ENCODE peak calls at places on chromosomes 4 and X, in four cellular contexts. One of them, this sample, is unnamed.

GRCh38 chr4:7894677-7895181 is 44.9 kb downstream of the AFAP1 start:
- DNase-seq in progenitor cell of endocrine pancreas: no peak
- DNase-seq in coronary artery: no peak
- DNase-seq in HFF-Myc: no peak
- DNase-seq in this sample: no peak

GRCh38 chrX:86148024-86148511 is at the start of gene DACH2:
- DNase-seq in progenitor cell of endocrine pancreas: peak; percentile 85
- DNase-seq in coronary artery: peak; percentile 78
- DNase-seq in HFF-Myc: no peak
- DNase-seq in this sample: peak; percentile 20

GRCh38 chrX:10350991-10351390 is 194.2 kb downstream of the CLCN4 start:
- DNase-seq in progenitor cell of endocrine pancreas: no peak
- DNase-seq in coronary artery: no peak
- DNase-seq in HFF-Myc: peak; percentile 59
- DNase-seq in this sample: no peak

GRCh38 chr4:47642985-47643745 is 158.1 kb downstream of the ATP10D start:
- DNase-seq in progenitor cell of endocrine pancreas: no peak
- DNase-seq in coronary artery: no peak
- DNase-seq in HFF-Myc: no peak
- DNase-seq in this sample: no peak

GRCh38 chrX:45843518-45843917 is 642.8 kb upstream of the DIPK2B start:
- DNase-seq in progenitor cell of endocrine pancreas: no peak
- DNase-seq in coronary artery: no peak
- DNase-seq in HFF-Myc: no peak
- DNase-seq in this sample: no peak

GRCh38 chr4:55768291-55768690 is 51.3 kb upstream of the EXOC1L start:
- DNase-seq in progenitor cell of endocrine pancreas: no peak
- DNase-seq in coronary artery: no peak
- DNase-seq in HFF-Myc: peak; percentile 31
- DNase-seq in this sample: no peak

GRCh38 chr4:103046416-103047290 is 27.1 kb upstream of the SLC9B1 start:
- DNase-seq in progenitor cell of endocrine pancreas: peak; percentile 10
- DNase-seq in coronary artery: no peak
- DNase-seq in HFF-Myc: no peak
- DNase-seq in this sample: no peak

GRCh38 chrX:149541521-149542047 is 772 bp downstream of the EOLA1 start:
- DNase-seq in progenitor cell of endocrine pancreas: no peak
- DNase-seq in coronary artery: no peak
- DNase-seq in HFF-Myc: no peak
- DNase-seq in this sample: no peak

GRCh38 chr4:12943069-12943468 is 541.1 kb downstream of the RAB28 start:
- DNase-seq in progenitor cell of endocrine pancreas: no peak
- DNase-seq in coronary artery: no peak
- DNase-seq in HFF-Myc: no peak
- DNase-seq in this sample: no peak

DNA sequence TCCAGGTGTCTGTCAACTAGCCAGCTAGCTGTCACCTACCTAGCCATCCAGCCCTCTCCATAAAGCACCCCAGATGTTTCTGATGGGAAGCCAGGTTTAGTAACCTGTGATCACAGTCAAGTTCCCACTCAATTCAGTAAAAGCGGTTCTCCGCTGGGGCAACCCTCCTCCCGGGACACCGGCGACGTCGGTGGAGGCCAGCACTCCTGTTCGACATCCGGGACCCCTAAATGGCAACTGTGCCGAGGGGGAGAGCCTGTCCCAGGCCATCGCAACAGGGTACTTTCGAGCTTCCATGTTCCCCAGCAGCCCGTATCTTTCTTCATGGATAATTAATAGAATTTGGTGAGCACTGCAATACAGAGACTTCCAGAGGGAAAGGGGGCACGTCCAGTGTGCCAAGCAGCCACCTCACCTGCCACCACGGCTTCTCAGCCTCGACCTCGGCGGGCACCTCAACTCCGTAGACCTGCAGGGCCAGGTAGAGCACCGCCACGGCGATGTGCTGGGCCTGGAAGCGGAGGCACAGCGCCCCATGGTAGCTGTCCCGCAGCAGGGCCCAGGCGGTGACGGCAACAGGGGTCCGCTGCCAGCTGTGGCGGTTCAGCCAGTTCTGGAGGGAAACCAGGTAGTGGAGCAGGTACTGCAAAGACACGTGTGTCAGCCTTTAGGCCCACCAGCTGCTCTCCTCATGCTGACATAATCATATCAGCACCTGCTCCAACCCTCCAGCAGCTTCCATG is 6.7 kb downstream of the CCNQ start:
- DNase-seq in progenitor cell of endocrine pancreas: no peak
- DNase-seq in coronary artery: no peak
- DNase-seq in HFF-Myc: no peak
- DNase-seq in this sample: no peak
- TF ChIP-seq CTCF in progenitor cell of endocrine pancreas: no peak
- TF ChIP-seq CTCF in coronary artery: no peak
- TF ChIP-seq CTCF in HFF-Myc: no peak
- TF ChIP-seq CTCF in this sample: no peak

GRCh38 chrX:25191403-25191802 is 175.6 kb upstream of the ARX start:
- DNase-seq in progenitor cell of endocrine pancreas: no peak
- DNase-seq in coronary artery: no peak
- DNase-seq in HFF-Myc: no peak
- DNase-seq in this sample: no peak
- TF ChIP-seq CTCF in progenitor cell of endocrine pancreas: peak; percentile 48
- TF ChIP-seq CTCF in coronary artery: no peak
- TF ChIP-seq CTCF in HFF-Myc: no peak
- TF ChIP-seq CTCF in this sample: no peak

GRCh38 chr4:1870578-1871443 is at the start of gene NSD2:
- DNase-seq in progenitor cell of endocrine pancreas: peak; percentile 87
- DNase-seq in coronary artery: peak; percentile 89
- DNase-seq in HFF-Myc: peak; percentile 29
- DNase-seq in this sample: peak; percentile 90
- TF ChIP-seq CTCF in progenitor cell of endocrine pancreas: no peak
- TF ChIP-seq CTCF in coronary artery: no peak
- TF ChIP-seq CTCF in HFF-Myc: no peak
- TF ChIP-seq CTCF in this sample: no peak

GRCh38 chr4:73432169-73433000 is 3.6 kb upstream of the AFP start:
- DNase-seq in progenitor cell of endocrine pancreas: no peak
- DNase-seq in coronary artery: no peak
- DNase-seq in HFF-Myc: no peak
- DNase-seq in this sample: no peak

GRCh38 chr4:73435984-73436383 is at the start of gene AFP:
- DNase-seq in progenitor cell of endocrine pancreas: no peak
- DNase-seq in coronary artery: no peak
- DNase-seq in HFF-Myc: no peak
- DNase-seq in this sample: no peak

GRCh38 chr4:73433140-73433539 is 2.9 kb upstream of the AFP start:
- DNase-seq in progenitor cell of endocrine pancreas: no peak
- DNase-seq in coronary artery: no peak
- DNase-seq in HFF-Myc: no peak
- DNase-seq in this sample: no peak

GRCh38 chr4:73431813-73432168 is 4.2 kb upstream of the AFP start:
- DNase-seq in progenitor cell of endocrine pancreas: no peak
- DNase-seq in coronary artery: no peak
- DNase-seq in HFF-Myc: no peak
- DNase-seq in this sample: no peak

DNA sequence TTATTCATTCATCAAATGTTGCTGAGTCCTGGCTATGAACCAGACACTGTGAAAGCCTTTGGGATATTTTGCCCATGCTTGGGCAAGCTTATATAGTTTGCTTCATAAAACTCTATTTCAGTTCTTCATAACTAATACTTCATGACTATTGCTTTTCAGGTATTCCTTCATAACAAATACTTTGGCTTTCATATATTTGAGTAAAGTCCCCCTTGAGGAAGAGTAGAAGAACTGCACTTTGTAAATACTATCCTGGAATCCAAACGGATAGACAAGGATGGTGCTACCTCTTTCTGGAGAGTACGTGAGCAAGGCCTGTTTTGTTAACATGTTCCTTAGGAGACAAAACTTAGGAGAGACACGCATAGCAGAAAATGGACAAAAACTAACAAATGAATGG is 1.7 kb upstream of the AFP start:
- DNase-seq in progenitor cell of endocrine pancreas: no peak
- DNase-seq in coronary artery: no peak
- DNase-seq in HFF-Myc: no peak
- DNase-seq in this sample: no peak
- TF ChIP-seq CTCF in progenitor cell of endocrine pancreas: peak; percentile 44
- TF ChIP-seq CTCF in coronary artery: peak; percentile 25
- TF ChIP-seq CTCF in HFF-Myc: peak; percentile 44
- TF ChIP-seq CTCF in this sample: no peak

GRCh38 chr4:121693450-121693849 is 3.3 kb downstream of the ANXA5 start:
- DNase-seq in progenitor cell of endocrine pancreas: no peak
- DNase-seq in coronary artery: no peak
- DNase-seq in HFF-Myc: no peak
- DNase-seq in this sample: no peak

GRCh38 chr4:121697626-121698025 is 846 bp upstream of the ANXA5 start:
- DNase-seq in progenitor cell of endocrine pancreas: no peak
- DNase-seq in coronary artery: no peak
- DNase-seq in HFF-Myc: no peak
- DNase-seq in this sample: no peak

GRCh38 chr4:121696140-121696640 is 590 bp downstream of the ANXA5 start:
- DNase-seq in progenitor cell of endocrine pancreas: peak; percentile 10
- DNase-seq in coronary artery: peak; percentile 92
- DNase-seq in HFF-Myc: no peak
- DNase-seq in this sample: peak; percentile 42

GRCh38 chr4:121698119-121698732 is 1.4 kb upstream of the ANXA5 start:
- DNase-seq in progenitor cell of endocrine pancreas: no peak
- DNase-seq in coronary artery: no peak
- DNase-seq in HFF-Myc: no peak
- DNase-seq in this sample: no peak

DNA sequence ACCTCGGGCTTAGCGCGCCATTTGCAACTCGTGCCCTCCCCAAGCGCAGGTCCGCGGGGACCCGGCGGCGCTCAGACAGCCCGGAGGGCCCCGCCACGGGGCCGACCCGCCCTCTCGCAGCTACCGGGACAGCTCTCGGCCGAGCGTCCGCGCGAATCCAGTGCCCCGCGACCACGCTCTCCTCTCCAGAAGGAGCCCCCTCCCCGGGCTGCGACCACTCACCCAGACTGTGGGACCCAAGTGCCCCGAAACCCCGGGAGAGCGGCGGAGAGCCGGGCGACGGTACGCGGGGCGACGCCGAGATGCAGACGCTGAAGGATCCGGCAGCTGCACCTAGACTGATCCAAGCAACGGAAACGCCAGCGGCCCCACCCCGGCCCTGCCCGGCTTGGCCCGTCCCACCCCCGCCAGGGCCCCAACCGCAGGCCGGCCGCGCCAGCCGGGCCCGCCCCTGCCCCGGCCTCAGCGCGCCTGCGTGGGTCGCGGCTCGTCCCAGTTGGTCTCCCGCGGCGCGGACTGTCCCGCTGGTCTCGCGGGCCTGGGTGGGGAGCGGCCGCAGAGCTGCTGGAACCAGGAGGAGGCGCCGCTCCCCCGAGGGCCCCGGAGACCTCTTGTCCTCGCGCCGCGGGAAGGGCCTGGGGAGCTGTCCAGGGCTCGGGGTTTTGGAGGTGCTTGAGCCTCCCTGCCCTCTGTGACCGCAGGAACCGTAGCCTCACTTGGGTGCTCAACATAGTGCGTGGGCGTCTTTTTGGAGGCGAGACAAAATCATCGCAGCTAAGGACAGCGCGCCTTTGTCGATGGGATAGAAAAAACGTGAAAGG is at the start of gene ANXA5:
- DNase-seq in progenitor cell of endocrine pancreas: peak; percentile 76
- DNase-seq in coronary artery: peak; percentile 93
- DNase-seq in HFF-Myc: no peak
- DNase-seq in this sample: peak; percentile 76
- TF ChIP-seq CTCF in progenitor cell of endocrine pancreas: peak; percentile 29
- TF ChIP-seq CTCF in coronary artery: peak; percentile 18
- TF ChIP-seq CTCF in HFF-Myc: peak; percentile 29
- TF ChIP-seq CTCF in this sample: no peak

GRCh38 chrX:109390556-109390955 is 91.3 kb downstream of the GUCY2F start:
- DNase-seq in progenitor cell of endocrine pancreas: no peak
- DNase-seq in coronary artery: no peak
- DNase-seq in HFF-Myc: no peak
- DNase-seq in this sample: no peak

GRCh38 chrX:109382332-109382731 is 99.6 kb downstream of the GUCY2F start:
- DNase-seq in progenitor cell of endocrine pancreas: no peak
- DNase-seq in coronary artery: no peak
- DNase-seq in HFF-Myc: no peak
- DNase-seq in this sample: no peak

GRCh38 chrX:109389917-109390316 is 92.0 kb downstream of the GUCY2F start:
- DNase-seq in progenitor cell of endocrine pancreas: no peak
- DNase-seq in coronary artery: no peak
- DNase-seq in HFF-Myc: no peak
- DNase-seq in this sample: no peak

DNA sequence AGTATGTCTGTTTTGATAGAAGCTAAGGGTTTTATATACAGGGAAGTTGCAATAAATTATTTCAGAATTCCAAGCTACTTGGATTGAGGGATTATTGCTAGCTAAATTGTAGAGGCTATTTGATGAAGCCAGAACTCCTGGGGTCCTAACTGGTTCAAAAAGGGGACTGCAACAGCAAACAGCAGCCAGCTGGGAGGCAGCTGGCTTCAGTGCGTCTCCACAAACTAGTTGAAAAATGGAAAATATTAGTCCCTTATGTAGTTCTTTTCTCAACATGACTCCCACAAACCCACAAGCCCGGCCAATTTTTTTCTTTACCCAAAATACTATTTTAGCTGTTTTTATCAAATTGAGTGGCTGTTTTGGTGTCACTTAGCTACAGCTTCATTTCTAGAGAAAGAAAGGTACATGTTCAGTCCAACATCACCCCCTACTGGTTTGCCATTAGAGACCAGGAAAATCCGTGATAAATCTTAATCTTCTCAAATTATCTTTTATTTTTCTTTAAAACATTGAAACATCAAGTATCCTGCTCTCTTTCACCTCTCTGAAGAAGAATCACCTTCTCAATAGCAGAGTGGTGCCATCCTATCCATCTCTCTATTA is 97.2 kb downstream of the GUCY2F start:
- DNase-seq in progenitor cell of endocrine pancreas: no peak
- DNase-seq in coronary artery: no peak
- DNase-seq in HFF-Myc: no peak
- DNase-seq in this sample: no peak
- TF ChIP-seq CTCF in progenitor cell of endocrine pancreas: peak; percentile 87
- TF ChIP-seq CTCF in coronary artery: no peak
- TF ChIP-seq CTCF in HFF-Myc: peak; percentile 25
- TF ChIP-seq CTCF in this sample: no peak

This sample was measured in activated B cell treated with CpG ODN at 0.5 μM for 24 hours.